ENCODE peak calls at places on chromosome 16, in nine cellular contexts. One of them, this sample, is unnamed.

GRCh38 chr16:30444231-30445148 is 1.2 kb downstream of the SEPHS2 start:
- DNase-seq in MM.1S: no peak
- DNase-seq in psoas muscle: no peak
- DNase-seq in ascending aorta: no peak
- DNase-seq in effector memory CD4-positive, alpha-beta T cell: no peak
- DNase-seq in A549: no peak
- DNase-seq in cardiac fibroblast: no peak
- DNase-seq in cardiac muscle cell: no peak
- DNase-seq in naive thymus-derived CD4-positive, alpha-beta T cell: no peak
- DNase-seq in this sample: no peak

GRCh38 chr16:57893559-57894389 is 77.2 kb downstream of the CNGB1 start:
- DNase-seq in MM.1S: no peak
- DNase-seq in psoas muscle: no peak
- DNase-seq in ascending aorta: no peak
- DNase-seq in effector memory CD4-positive, alpha-beta T cell: no peak
- DNase-seq in A549: peak; percentile 96
- DNase-seq in cardiac fibroblast: peak; percentile 100
- DNase-seq in cardiac muscle cell: no peak
- DNase-seq in naive thymus-derived CD4-positive, alpha-beta T cell: no peak
- DNase-seq in this sample: no peak

GRCh38 chr16:17397499-17397891 is 73.3 kb downstream of the XYLT1 start:
- DNase-seq in MM.1S: no peak
- DNase-seq in psoas muscle: no peak
- DNase-seq in ascending aorta: no peak
- DNase-seq in effector memory CD4-positive, alpha-beta T cell: peak; percentile 14
- DNase-seq in A549: peak; percentile 35
- DNase-seq in cardiac fibroblast: peak; percentile 69
- DNase-seq in cardiac muscle cell: peak; percentile 69
- DNase-seq in naive thymus-derived CD4-positive, alpha-beta T cell: peak; percentile 24
- DNase-seq in this sample: no peak

GRCh38 chr16:87457051-87457611 is 35.7 kb downstream of the ZCCHC14 start:
- DNase-seq in MM.1S: no peak
- DNase-seq in psoas muscle: no peak
- DNase-seq in ascending aorta: no peak
- DNase-seq in effector memory CD4-positive, alpha-beta T cell: no peak
- DNase-seq in A549: no peak
- DNase-seq in cardiac fibroblast: peak; percentile 67
- DNase-seq in cardiac muscle cell: no peak
- DNase-seq in naive thymus-derived CD4-positive, alpha-beta T cell: no peak
- DNase-seq in this sample: no peak

GRCh38 chr16:14423344-14423743 is 206.7 kb downstream of the PARN start:
- DNase-seq in MM.1S: no peak
- DNase-seq in psoas muscle: no peak
- DNase-seq in ascending aorta: no peak
- DNase-seq in effector memory CD4-positive, alpha-beta T cell: no peak
- DNase-seq in A549: no peak
- DNase-seq in cardiac fibroblast: peak; percentile 14
- DNase-seq in cardiac muscle cell: no peak
- DNase-seq in naive thymus-derived CD4-positive, alpha-beta T cell: no peak
- DNase-seq in this sample: no peak

GRCh38 chr16:11474617-11475291 is 112.0 kb downstream of the LITAF start:
- DNase-seq in MM.1S: no peak
- DNase-seq in psoas muscle: no peak
- DNase-seq in ascending aorta: no peak
- DNase-seq in effector memory CD4-positive, alpha-beta T cell: no peak
- DNase-seq in A549: peak; percentile 35
- DNase-seq in cardiac fibroblast: no peak
- DNase-seq in cardiac muscle cell: no peak
- DNase-seq in naive thymus-derived CD4-positive, alpha-beta T cell: no peak
- DNase-seq in this sample: no peak

GRCh38 chr16:85151603-85152413 is 39.5 kb upstream of the CIBAR2 start:
- DNase-seq in MM.1S: no peak
- DNase-seq in psoas muscle: peak; percentile 86
- DNase-seq in ascending aorta: peak; percentile 58
- DNase-seq in effector memory CD4-positive, alpha-beta T cell: no peak
- DNase-seq in A549: no peak
- DNase-seq in cardiac fibroblast: peak; percentile 67
- DNase-seq in cardiac muscle cell: no peak
- DNase-seq in naive thymus-derived CD4-positive, alpha-beta T cell: no peak
- DNase-seq in this sample: no peak

GRCh38 chr16:84294196-84295142 is at the start of gene WFDC1:
- DNase-seq in MM.1S: no peak
- DNase-seq in psoas muscle: no peak
- DNase-seq in ascending aorta: no peak
- DNase-seq in effector memory CD4-positive, alpha-beta T cell: no peak
- DNase-seq in A549: no peak
- DNase-seq in cardiac fibroblast: no peak
- DNase-seq in cardiac muscle cell: peak; percentile 78
- DNase-seq in naive thymus-derived CD4-positive, alpha-beta T cell: no peak
- DNase-seq in this sample: no peak

GRCh38 chr16:85126731-85127662 is 14.7 kb upstream of the CIBAR2 start:
- DNase-seq in MM.1S: no peak
- DNase-seq in psoas muscle: peak; percentile 91
- DNase-seq in ascending aorta: no peak
- DNase-seq in effector memory CD4-positive, alpha-beta T cell: no peak
- DNase-seq in A549: no peak
- DNase-seq in cardiac fibroblast: peak; percentile 71
- DNase-seq in cardiac muscle cell: peak; percentile 42
- DNase-seq in naive thymus-derived CD4-positive, alpha-beta T cell: no peak
- DNase-seq in this sample: no peak

GRCh38 chr16:68802190-68802589 is 41.1 kb upstream of the TANGO6 start:
- DNase-seq in MM.1S: no peak
- DNase-seq in psoas muscle: no peak
- DNase-seq in ascending aorta: no peak
- DNase-seq in effector memory CD4-positive, alpha-beta T cell: no peak
- DNase-seq in A549: no peak
- DNase-seq in cardiac fibroblast: peak; percentile 92
- DNase-seq in cardiac muscle cell: no peak
- DNase-seq in naive thymus-derived CD4-positive, alpha-beta T cell: no peak
- DNase-seq in this sample: no peak

GRCh38 chr16:85856585-85856984 is 42.4 kb upstream of the IRF8 start:
- DNase-seq in MM.1S: no peak
- DNase-seq in psoas muscle: no peak
- DNase-seq in ascending aorta: no peak
- DNase-seq in effector memory CD4-positive, alpha-beta T cell: no peak
- DNase-seq in A549: no peak
- DNase-seq in cardiac fibroblast: no peak
- DNase-seq in cardiac muscle cell: no peak
- DNase-seq in naive thymus-derived CD4-positive, alpha-beta T cell: no peak
- DNase-seq in this sample: no peak

GRCh38 chr16:14616280-14616679 is 13.8 kb downstream of the PARN start:
- DNase-seq in MM.1S: no peak
- DNase-seq in psoas muscle: no peak
- DNase-seq in ascending aorta: no peak
- DNase-seq in effector memory CD4-positive, alpha-beta T cell: no peak
- DNase-seq in A549: no peak
- DNase-seq in cardiac fibroblast: no peak
- DNase-seq in cardiac muscle cell: no peak
- DNase-seq in naive thymus-derived CD4-positive, alpha-beta T cell: no peak
- DNase-seq in this sample: no peak

GRCh38 chr16:52812945-52813556 is 239.6 kb downstream of the CHD9NB start:
- DNase-seq in MM.1S: no peak
- DNase-seq in psoas muscle: no peak
- DNase-seq in ascending aorta: no peak
- DNase-seq in effector memory CD4-positive, alpha-beta T cell: no peak
- DNase-seq in A549: peak; percentile 42
- DNase-seq in cardiac fibroblast: peak; percentile 75
- DNase-seq in cardiac muscle cell: no peak
- DNase-seq in naive thymus-derived CD4-positive, alpha-beta T cell: no peak
- DNase-seq in this sample: no peak

GRCh38 chr16:46731691-46732555 is 16.2 kb downstream of the MYLK3 start:
- DNase-seq in MM.1S: no peak
- DNase-seq in psoas muscle: no peak
- DNase-seq in ascending aorta: no peak
- DNase-seq in effector memory CD4-positive, alpha-beta T cell: no peak
- DNase-seq in A549: no peak
- DNase-seq in cardiac fibroblast: peak; percentile 15
- DNase-seq in cardiac muscle cell: no peak
- DNase-seq in naive thymus-derived CD4-positive, alpha-beta T cell: no peak
- DNase-seq in this sample: no peak

GRCh38 chr16:75116081-75116910 is at the start of gene LDHD:
- DNase-seq in MM.1S: peak; percentile 36
- DNase-seq in psoas muscle: peak; percentile 94
- DNase-seq in ascending aorta: peak; percentile 55
- DNase-seq in effector memory CD4-positive, alpha-beta T cell: no peak
- DNase-seq in A549: peak; percentile 81
- DNase-seq in cardiac fibroblast: peak; percentile 66
- DNase-seq in cardiac muscle cell: peak; percentile 75
- DNase-seq in naive thymus-derived CD4-positive, alpha-beta T cell: no peak
- DNase-seq in this sample: no peak

DNA sequence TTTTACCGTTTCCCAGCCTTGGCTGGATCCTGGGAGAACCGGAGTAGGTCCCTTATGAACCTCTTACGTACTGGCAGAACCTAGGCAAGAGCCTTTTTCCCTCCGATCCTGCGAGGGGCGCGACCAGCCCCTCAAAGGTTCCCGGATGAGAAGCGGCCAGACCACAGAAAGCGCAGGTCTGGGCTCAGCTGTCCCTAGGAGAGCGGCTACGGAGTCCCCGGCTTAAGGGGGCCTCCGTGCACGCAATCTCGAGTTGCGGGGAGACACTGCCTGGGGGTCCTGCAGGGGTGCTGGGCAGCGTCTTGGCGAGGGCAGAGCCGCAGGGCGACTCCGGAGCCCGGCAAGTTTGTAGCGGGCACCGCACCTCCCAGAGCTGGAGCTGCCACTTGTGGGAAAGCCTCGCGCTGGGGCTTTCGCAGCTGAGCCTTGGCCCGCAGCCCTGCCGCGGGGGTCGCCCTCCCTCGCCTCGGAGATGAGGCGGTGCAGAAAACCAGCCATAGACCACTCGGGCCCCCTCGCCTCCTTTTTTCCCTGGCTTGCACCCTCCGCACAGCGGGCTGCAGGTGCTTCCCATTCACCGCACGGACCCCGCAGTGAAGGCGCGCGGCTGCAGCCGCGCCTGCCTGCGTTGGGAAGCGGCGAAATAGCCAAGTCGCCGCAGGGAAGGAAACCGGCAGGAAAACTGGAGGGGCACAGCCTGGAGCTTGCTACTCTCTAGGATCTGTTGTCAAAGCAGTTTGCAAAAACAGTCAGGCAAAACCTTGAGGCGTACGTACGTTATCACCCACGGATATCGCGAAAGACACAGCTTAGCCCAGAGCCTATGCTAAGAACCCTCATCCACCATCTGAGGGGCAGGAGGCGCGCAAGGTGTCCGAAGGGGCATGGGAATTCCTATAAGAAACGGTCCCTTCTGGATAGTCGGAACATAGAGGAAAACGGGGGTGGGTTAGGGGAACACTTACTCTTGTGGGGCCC is 834 bp downstream of the CDH8 start:
- DNase-seq in MM.1S: no peak
- DNase-seq in psoas muscle: no peak
- DNase-seq in ascending aorta: no peak
- DNase-seq in effector memory CD4-positive, alpha-beta T cell: no peak
- DNase-seq in A549: no peak
- DNase-seq in cardiac fibroblast: peak; percentile 9
- DNase-seq in cardiac muscle cell: peak; percentile 79
- DNase-seq in naive thymus-derived CD4-positive, alpha-beta T cell: no peak
- DNase-seq in this sample: no peak
- H3K4me3 ChIP-seq in MM.1S: no peak overlapping the region
- H3K4me3 ChIP-seq in psoas muscle: peak overlapping the region; percentile 42
- H3K4me3 ChIP-seq in ascending aorta: peak overlapping the region; percentile 26
- H3K4me3 ChIP-seq in effector memory CD4-positive, alpha-beta T cell: no peak overlapping the region
- H3K4me3 ChIP-seq in A549: peak overlapping the region; percentile 24
- H3K4me3 ChIP-seq in cardiac fibroblast: no peak overlapping the region
- H3K4me3 ChIP-seq in cardiac muscle cell: peak overlapping the region; percentile 52
- H3K4me3 ChIP-seq in naive thymus-derived CD4-positive, alpha-beta T cell: no peak overlapping the region
- H3K4me3 ChIP-seq in this sample: no peak overlapping the region

DNA sequence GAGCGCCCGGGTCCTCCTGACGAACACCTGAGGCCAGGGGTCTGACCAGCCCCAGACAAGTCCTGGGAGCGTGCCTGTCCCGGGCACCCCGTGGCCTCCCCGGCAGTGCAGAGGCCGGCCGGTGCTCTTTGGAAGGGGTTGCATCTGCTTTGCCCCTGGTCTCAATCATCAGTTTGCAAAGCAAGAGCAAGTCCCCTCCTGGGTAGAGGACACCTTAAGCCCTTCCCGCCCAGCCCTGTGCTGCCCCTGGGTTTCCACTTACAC is 11.6 kb upstream of the CAPN15 start:
- DNase-seq in MM.1S: no peak
- DNase-seq in psoas muscle: no peak
- DNase-seq in ascending aorta: no peak
- DNase-seq in effector memory CD4-positive, alpha-beta T cell: no peak
- DNase-seq in A549: no peak
- DNase-seq in cardiac fibroblast: no peak
- DNase-seq in cardiac muscle cell: no peak
- DNase-seq in naive thymus-derived CD4-positive, alpha-beta T cell: no peak
- DNase-seq in this sample: no peak
- H3K4me3 ChIP-seq in MM.1S: no peak overlapping the region
- H3K4me3 ChIP-seq in psoas muscle: no peak overlapping the region
- H3K4me3 ChIP-seq in ascending aorta: no peak overlapping the region
- H3K4me3 ChIP-seq in effector memory CD4-positive, alpha-beta T cell: no peak overlapping the region
- H3K4me3 ChIP-seq in A549: no peak overlapping the region
- H3K4me3 ChIP-seq in cardiac fibroblast: no peak overlapping the region
- H3K4me3 ChIP-seq in cardiac muscle cell: no peak overlapping the region
- H3K4me3 ChIP-seq in naive thymus-derived CD4-positive, alpha-beta T cell: no peak overlapping the region
- H3K4me3 ChIP-seq in this sample: no peak overlapping the region

DNA sequence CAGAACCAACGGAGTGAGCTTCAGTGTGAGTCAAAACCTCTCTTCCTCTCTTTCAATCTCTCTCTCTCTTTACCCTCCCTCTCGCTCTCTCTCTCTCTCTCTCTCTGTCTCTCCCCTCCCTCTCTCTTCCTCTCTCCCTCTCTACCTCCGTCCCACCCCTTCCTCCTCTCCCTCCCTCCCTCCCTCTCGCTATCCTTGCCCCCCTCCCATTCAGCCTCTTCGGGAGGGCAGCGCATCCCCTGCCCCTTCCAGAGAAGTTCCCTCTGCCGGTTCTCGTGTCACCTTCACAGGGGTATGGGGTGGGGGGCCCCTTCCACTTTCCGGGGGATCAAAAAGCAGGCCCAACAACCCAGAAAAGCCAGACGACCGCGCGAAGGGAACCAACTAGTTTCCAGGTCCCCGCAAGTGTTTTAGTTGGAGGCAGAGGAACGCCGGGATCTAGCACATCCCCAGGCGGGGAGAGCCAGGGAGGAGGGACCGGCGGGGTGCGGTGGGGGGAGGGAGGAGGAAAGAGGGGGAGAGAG is 28.9 kb upstream of the RBFOX1 start:
- DNase-seq in MM.1S: no peak
- DNase-seq in psoas muscle: no peak
- DNase-seq in ascending aorta: no peak
- DNase-seq in effector memory CD4-positive, alpha-beta T cell: no peak
- DNase-seq in A549: no peak
- DNase-seq in cardiac fibroblast: no peak
- DNase-seq in cardiac muscle cell: no peak
- DNase-seq in naive thymus-derived CD4-positive, alpha-beta T cell: no peak
- DNase-seq in this sample: no peak
- H3K4me3 ChIP-seq in MM.1S: no peak overlapping the region
- H3K4me3 ChIP-seq in psoas muscle: peak overlapping the region; percentile 65
- H3K4me3 ChIP-seq in ascending aorta: no peak overlapping the region
- H3K4me3 ChIP-seq in effector memory CD4-positive, alpha-beta T cell: no peak overlapping the region
- H3K4me3 ChIP-seq in A549: no peak overlapping the region
- H3K4me3 ChIP-seq in cardiac fibroblast: no peak overlapping the region
- H3K4me3 ChIP-seq in cardiac muscle cell: peak overlapping the region; percentile 42
- H3K4me3 ChIP-seq in naive thymus-derived CD4-positive, alpha-beta T cell: no peak overlapping the region
- H3K4me3 ChIP-seq in this sample: no peak overlapping the region

DNA sequence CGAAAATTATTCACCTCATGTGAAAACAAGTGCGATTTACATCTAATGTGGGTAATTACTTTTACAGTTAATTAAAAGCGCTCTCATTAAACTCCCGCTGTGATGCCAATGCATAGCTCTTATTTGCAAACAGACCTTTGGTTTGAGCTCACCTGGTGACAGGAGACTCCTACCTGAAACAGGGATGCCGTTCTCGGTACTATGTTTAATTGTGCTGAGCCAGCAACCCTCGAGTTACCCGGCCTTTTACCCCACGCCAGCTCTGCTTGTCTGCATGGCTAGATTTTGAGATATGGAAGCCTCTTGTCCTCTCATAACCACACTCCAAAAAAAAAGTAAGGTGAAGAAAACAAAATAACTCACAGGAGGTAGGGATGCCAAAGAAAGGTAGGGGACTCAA is 690.4 kb upstream of the RBFOX1 start:
- DNase-seq in MM.1S: peak; percentile 61
- DNase-seq in psoas muscle: no peak
- DNase-seq in ascending aorta: no peak
- DNase-seq in effector memory CD4-positive, alpha-beta T cell: no peak
- DNase-seq in A549: no peak
- DNase-seq in cardiac fibroblast: no peak
- DNase-seq in cardiac muscle cell: no peak
- DNase-seq in naive thymus-derived CD4-positive, alpha-beta T cell: no peak
- DNase-seq in this sample: no peak
- H3K4me3 ChIP-seq in MM.1S: peak overlapping the region; percentile 15
- H3K4me3 ChIP-seq in psoas muscle: no peak overlapping the region
- H3K4me3 ChIP-seq in ascending aorta: no peak overlapping the region
- H3K4me3 ChIP-seq in effector memory CD4-positive, alpha-beta T cell: no peak overlapping the region
- H3K4me3 ChIP-seq in A549: no peak overlapping the region
- H3K4me3 ChIP-seq in cardiac fibroblast: no peak overlapping the region
- H3K4me3 ChIP-seq in cardiac muscle cell: no peak overlapping the region
- H3K4me3 ChIP-seq in naive thymus-derived CD4-positive, alpha-beta T cell: no peak overlapping the region
- H3K4me3 ChIP-seq in this sample: no peak overlapping the region

This sample was measured in GM12864.